ENCODE peak calls at places on chromosomes 2 and 18, in four cellular contexts. One of them, this sample, is unnamed.

GRCh38 chr2:120577896-120578295 is 157.8 kb upstream of the GLI2 start:
- DNase-seq in stomach: no peak
- DNase-seq in mesendoderm: no peak
- DNase-seq in SJSA1: no peak
- DNase-seq in this sample: no peak

GRCh38 chr2:69163109-69163508 is 150.1 kb downstream of the ANTXR1 start:
- DNase-seq in stomach: no peak
- DNase-seq in mesendoderm: peak; percentile 92
- DNase-seq in SJSA1: peak; percentile 79
- DNase-seq in this sample: no peak

GRCh38 chr2:240060977-240061591 is 7.8 kb upstream of the OR6B3 start:
- DNase-seq in stomach: no peak
- DNase-seq in mesendoderm: peak; percentile 45
- DNase-seq in SJSA1: peak; percentile 17
- DNase-seq in this sample: peak; percentile 57

GRCh38 chr2:46200861-46201605 is 96.2 kb upstream of the EPAS1 start:
- DNase-seq in stomach: no peak
- DNase-seq in mesendoderm: no peak
- DNase-seq in SJSA1: no peak
- DNase-seq in this sample: no peak

GRCh38 chr2:157420771-157421323 is 23.0 kb downstream of the CYTIP start:
- DNase-seq in stomach: no peak
- DNase-seq in mesendoderm: no peak
- DNase-seq in SJSA1: no peak
- DNase-seq in this sample: no peak

GRCh38 chr18:47718646-47719045 is 211.8 kb downstream of the SMAD2 start:
- DNase-seq in stomach: no peak
- DNase-seq in mesendoderm: no peak
- DNase-seq in SJSA1: no peak
- DNase-seq in this sample: no peak

GRCh38 chr2:128717758-128718710 is 399.4 kb upstream of the HS6ST1 start:
- DNase-seq in stomach: no peak
- DNase-seq in mesendoderm: no peak
- DNase-seq in SJSA1: no peak
- DNase-seq in this sample: no peak

GRCh38 chr18:55343396-55344073 is 244.5 kb downstream of the TCF4 start:
- DNase-seq in stomach: no peak
- DNase-seq in mesendoderm: peak; percentile 41
- DNase-seq in SJSA1: peak; percentile 21
- DNase-seq in this sample: no peak

GRCh38 chr2:190765386-190766173 is 115.0 kb upstream of the GLS start:
- DNase-seq in stomach: no peak
- DNase-seq in mesendoderm: no peak
- DNase-seq in SJSA1: no peak
- DNase-seq in this sample: peak; percentile 26

GRCh38 chr18:42155024-42155423 is 200.0 kb downstream of the PIK3C3 start:
- DNase-seq in stomach: no peak
- DNase-seq in mesendoderm: no peak
- DNase-seq in SJSA1: no peak
- DNase-seq in this sample: no peak

GRCh38 chr2:13240061-13240460 is 523.3 kb downstream of the TRIB2 start:
- DNase-seq in stomach: no peak
- DNase-seq in mesendoderm: no peak
- DNase-seq in SJSA1: no peak
- DNase-seq in this sample: no peak

GRCh38 chr2:13240789-13241487 is 524.2 kb downstream of the TRIB2 start:
- DNase-seq in stomach: no peak
- DNase-seq in mesendoderm: no peak
- DNase-seq in SJSA1: no peak
- DNase-seq in this sample: no peak
- H3K27me3 ChIP-seq in stomach: no peaks in the 10 kb centered on the region
- H3K27me3 ChIP-seq in mesendoderm: no peaks in the 10 kb centered on the region
- H3K27me3 ChIP-seq in SJSA1: no peaks in the 10 kb centered on the region
- H3K27me3 ChIP-seq in this sample: no peaks in the 10 kb centered on the region

DNA sequence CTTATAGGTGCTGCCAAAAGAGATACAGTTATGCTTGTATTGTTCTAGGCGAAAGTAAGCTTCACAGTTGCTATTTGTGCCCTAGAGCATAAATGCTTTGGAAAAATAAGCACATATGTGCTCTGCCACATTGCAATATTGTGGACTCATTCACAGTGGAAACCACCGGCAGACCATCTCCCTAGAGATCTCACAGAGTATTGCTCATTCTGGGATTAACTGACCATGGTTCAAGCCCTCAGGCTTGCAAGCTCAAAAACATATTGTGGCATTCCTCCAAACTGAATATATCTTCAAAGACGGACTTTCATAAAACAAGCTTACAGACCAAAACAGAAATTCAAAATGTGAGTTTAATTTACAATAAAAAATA is 158.2 kb upstream of the CCDC150 start:
- DNase-seq in stomach: no peak
- DNase-seq in mesendoderm: no peak
- DNase-seq in SJSA1: no peak
- DNase-seq in this sample: no peak
- H3K4me1 ChIP-seq in stomach: no peaks in the 10 kb centered on the region
- H3K4me1 ChIP-seq in mesendoderm: no peaks in the 10 kb centered on the region
- H3K4me1 ChIP-seq in SJSA1: peaks cover 7% of the 10 kb centered on the region
- H3K4me1 ChIP-seq in this sample: no peaks in the 10 kb centered on the region

DNA sequence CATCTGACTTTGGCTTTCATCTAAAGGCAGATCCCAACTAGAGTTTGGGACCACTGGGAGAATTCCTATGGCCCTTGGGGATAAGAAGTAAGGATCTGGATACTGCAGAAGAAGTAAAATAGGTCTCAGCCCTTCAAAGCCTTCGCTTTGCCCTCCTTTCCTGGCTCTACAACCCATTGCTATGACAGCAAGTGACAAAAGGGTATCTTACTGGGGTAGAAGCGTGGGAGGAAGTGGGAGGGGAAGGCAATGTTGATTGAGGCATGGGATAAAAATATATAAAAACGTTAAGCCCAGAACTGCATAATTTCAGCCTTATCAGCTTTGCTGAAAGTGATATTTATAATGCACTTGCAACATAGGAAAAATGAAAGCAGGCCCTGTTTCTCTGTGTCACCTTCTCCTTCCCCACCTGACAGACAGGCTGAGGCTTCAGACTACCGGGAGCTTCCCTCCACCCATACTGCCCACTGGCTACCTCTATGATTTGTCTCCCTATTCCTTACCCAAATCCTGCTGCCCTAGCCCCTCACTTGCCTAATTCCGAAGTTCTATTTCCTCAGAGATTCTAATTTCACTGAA is 14.9 kb upstream of the SOS1 start:
- DNase-seq in stomach: no peak
- DNase-seq in mesendoderm: no peak
- DNase-seq in SJSA1: no peak
- DNase-seq in this sample: no peak
- H3K27ac ChIP-seq in stomach: no peak overlapping the region
- H3K27ac ChIP-seq in mesendoderm: no peak overlapping the region
- H3K27ac ChIP-seq in SJSA1: no peak overlapping the region
- H3K27ac ChIP-seq in this sample: no peak overlapping the region

GRCh38 chr2:27312152-27312551 is 3.9 kb upstream of the UCN start:
- DNase-seq in stomach: no peak
- DNase-seq in mesendoderm: no peak
- DNase-seq in SJSA1: no peak
- DNase-seq in this sample: no peak

GRCh38 chr2:27308359-27308875 is at the start of gene UCN:
- DNase-seq in stomach: no peak
- DNase-seq in mesendoderm: peak; percentile 78
- DNase-seq in SJSA1: no peak
- DNase-seq in this sample: no peak

GRCh38 chr2:27307545-27308358 is 493 bp downstream of the UCN start:
- DNase-seq in stomach: no peak
- DNase-seq in mesendoderm: peak; percentile 44
- DNase-seq in SJSA1: no peak
- DNase-seq in this sample: no peak

GRCh38 chr2:27306657-27307544 is 1.3 kb downstream of the UCN start:
- DNase-seq in stomach: no peak
- DNase-seq in mesendoderm: no peak
- DNase-seq in SJSA1: no peak
- DNase-seq in this sample: no peak

DNA sequence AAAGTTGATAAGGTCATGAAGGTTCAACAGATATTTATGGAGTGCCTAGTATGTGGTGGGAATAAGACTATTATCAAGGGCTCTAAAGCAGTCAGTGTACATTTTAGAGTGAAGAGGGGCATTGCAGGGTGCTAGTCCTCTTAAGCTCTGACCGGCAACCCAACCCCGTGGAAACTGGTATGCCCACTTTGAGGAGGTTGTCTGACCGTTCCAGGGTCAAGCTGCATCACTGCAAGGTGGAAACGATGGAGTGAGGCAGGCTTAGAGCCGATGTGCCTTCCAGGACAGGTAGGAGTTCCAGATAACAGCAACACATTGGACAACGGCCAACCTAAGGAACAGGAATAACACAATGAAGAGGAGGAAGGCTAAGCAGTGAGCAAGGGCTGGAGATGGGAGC is 1.4 kb upstream of the UCN start:
- DNase-seq in stomach: no peak
- DNase-seq in mesendoderm: no peak
- DNase-seq in SJSA1: no peak
- DNase-seq in this sample: no peak
- H3K27me3 ChIP-seq in stomach: peaks cover 38% of the 10 kb centered on the region
- H3K27me3 ChIP-seq in mesendoderm: peaks cover 21% of the 10 kb centered on the region
- H3K27me3 ChIP-seq in SJSA1: peaks cover 8% of the 10 kb centered on the region
- H3K27me3 ChIP-seq in this sample: peaks cover 6% of the 10 kb centered on the region

This sample was measured in small intestine.